ENCODE peak calls at places on chromosomes 12 and 14, in eight cellular contexts. X is HEK293T; Q is HFFc6; V is NCI-H1105 treated with DMSO at 0.1 percent for 48 hours; O is activated CD4-positive, alpha-beta memory T cell treated with anti-CD3 and anti-CD28 coated beads for 36 hours; Y is caudate nucleus; J is NCI-H187; U is amniotic stem cell. E is an unnamed sample.
A peak's percentile ranks its signal among the peaks of the same experiment; 100 is the strongest.

GRCh38 chr14:104171948-104172347 is 33.6 kb downstream of the KIF26A start:
- DNase-seq in V (no peak), J (no peak), Y (no peak), O (no peak), X (no peak), Q (no peak), U (no peak), E (no peak)

GRCh38 chr14:70084226-70084625 is 104.5 kb downstream of the SLC8A3 start:
- DNase-seq in Q (no peak), V (no peak), Y (no peak), X (no peak), J (no peak), U (no peak), O (no peak), E (no peak)

GRCh38 chr12:70660620-70661219 is 23.5 kb upstream of the PTPRB start:
- DNase-seq in O (no peak), V (no peak), X (no peak), U (no peak), Y (no peak), Q (peak; percentile 94), J (no peak), E (peak; percentile 99)

GRCh38 chr14:77242752-77243151 is 28.3 kb downstream of the NGB start:
- DNase-seq in U (no peak), V (no peak), O (no peak), Y (no peak), J (no peak), Q (no peak), X (no peak), E (no peak)

GRCh38 chr12:53989227-53990113 is 4.5 kb downstream of the HOXC10 start:
- DNase-seq in U (peak; percentile 13), Y (no peak), O (peak; percentile 53), Q (no peak), V (no peak), J (peak; percentile 82), X (no peak), E (no peak)

GRCh38 chr12:132505105-132505851 is 15.3 kb downstream of the FBRSL1 start:
- DNase-seq in Q (no peak), U (no peak), X (no peak), J (no peak), Y (no peak), O (no peak), V (no peak), E (no peak)

GRCh38 chr12:80627773-80628172 is 79.7 kb upstream of the MYF6 start:
- DNase-seq in U (no peak), X (no peak), V (no peak), J (no peak), O (no peak), Q (peak; percentile 54), Y (no peak), E (peak; percentile 85)

GRCh38 chr14:69643430-69644200 is 32.2 kb downstream of the SUSD6 start:
- DNase-seq in U (no peak), X (no peak), O (peak; percentile 89), V (peak; percentile 98), Y (peak; percentile 17), J (peak; percentile 18), Q (peak; percentile 25), E (peak; percentile 80)

GRCh38 chr12:121828306-121828705 is 24.5 kb downstream of the SETD1B start:
- DNase-seq in Q (no peak), U (no peak), O (no peak), J (no peak), X (no peak), V (no peak), Y (no peak), E (no peak)

GRCh38 chr12:52027085-52027843 is 20.5 kb downstream of the TAMALIN start:
- DNase-seq in Q (no peak), X (no peak), J (no peak), U (no peak), V (no peak), O (no peak), Y (no peak), E (no peak)

GRCh38 chr12:79055926-79056674 is 191.5 kb downstream of the SYT1 start:
- DNase-seq in J (no peak), U (no peak), O (no peak), Y (no peak), V (peak; percentile 38), Q (peak; percentile 66), X (no peak), E (peak; percentile 96)

GRCh38 chr12:95633671-95634465 is 82.6 kb upstream of the USP44 start:
- DNase-seq in O (no peak), V (no peak), Q (no peak), X (no peak), J (no peak), U (no peak), Y (no peak), E (peak; percentile 37)

GRCh38 chr12:27552886-27553560 is 29.0 kb downstream of the PPFIBP1 start:
- DNase-seq in Y (peak; percentile 45), J (no peak), X (no peak), U (no peak), V (no peak), O (no peak), Q (no peak), E (peak; percentile 48)

GRCh38 chr12:6963016-6963731 is 7.3 kb downstream of the PHB2 start:
- DNase-seq in X (no peak), Q (no peak), Y (no peak), U (no peak), V (peak; percentile 90), J (peak; percentile 80), O (no peak), E (no peak)

GRCh38 chr12:73678335-73678734 is 859.3 kb upstream of the ATXN7L3B start:
- DNase-seq in Q (no peak), O (no peak), U (no peak), V (no peak), Y (no peak), X (no peak), J (no peak), E (no peak)

GRCh38 chr14:67582061-67582460 is 18.0 kb downstream of the PIGH start:
- DNase-seq in X (no peak), O (no peak), U (no peak), V (no peak), Y (no peak), Q (no peak), J (no peak), E (no peak)

GRCh38 chr12:94151577-94151976 is 3.2 kb downstream of the PLXNC1 start:
- DNase-seq in X (no peak), V (no peak), J (no peak), Q (no peak), Y (no peak), O (no peak), U (no peak), E (no peak)

GRCh38 chr14:30298266-30298795 is 260.6 kb upstream of the G2E3 start:
- DNase-seq in J (no peak), Y (no peak), V (no peak), O (no peak), Q (no peak), U (no peak), X (no peak), E (no peak)

GRCh38 chr12:89328483-89329030 is 23.7 kb downstream of the DUSP6 start:
- DNase-seq in V (no peak), O (no peak), Y (peak; percentile 28), U (no peak), X (no peak), J (no peak), Q (no peak), E (no peak)

GRCh38 chr12:12560587-12561304 is 1.9 kb downstream of the DUSP16 start:
- DNase-seq in O (peak; percentile 68), J (peak; percentile 48), Q (peak; percentile 53), X (no peak), Y (no peak), V (peak; percentile 63), U (peak; percentile 34), E (peak; percentile 81)

GRCh38 chr14:55762595-55763232 is 182.7 kb downstream of the KTN1 start:
- DNase-seq in U (no peak), V (no peak), X (no peak), Q (no peak), J (no peak), Y (no peak), O (peak; percentile 25), E (no peak)

GRCh38 chr14:73789996-73790581 is 61.5 kb upstream of the PTGR2 start:
- DNase-seq in V (no peak), U (peak; percentile 74), X (no peak), J (no peak), O (no peak), Q (peak; percentile 96), Y (peak; percentile 37), E (peak; percentile 99)

GRCh38 chr14:96167224-96168148 is 37.2 kb upstream of the BDKRB2 start:
- DNase-seq in O (no peak), Y (no peak), U (peak; percentile 21), X (no peak), Q (peak; percentile 90), V (no peak), J (no peak), E (peak; percentile 71)

GRCh38 chr14:36690301-36691020 is 28.8 kb downstream of the PAX9 start:
- DNase-seq in Y (no peak), U (no peak), O (no peak), J (no peak), V (no peak), Q (peak; percentile 21), X (no peak), E (no peak)

GRCh38 chr12:98431089-98431488 is 84.3 kb upstream of the TMPO start:
- DNase-seq in Q (no peak), U (no peak), X (no peak), V (no peak), Y (no peak), O (no peak), J (no peak), E (no peak)

GRCh38 chr12:26704214-26704613 is 128.8 kb downstream of the ITPR2 start:
- DNase-seq in J (no peak), U (no peak), V (no peak), O (no peak), Y (no peak), X (no peak), Q (no peak), E (no peak)

GRCh38 chr14:46051801-46052200 is 599.8 kb downstream of the RPL10L start:
- DNase-seq in J (no peak), X (no peak), U (no peak), Q (no peak), O (no peak), V (no peak), Y (no peak), E (peak; percentile 10)

GRCh38 chr14:63543826-63544320 is 696 bp upstream of the PPP2R5E start:
- DNase-seq in U (no peak), V (no peak), X (no peak), O (no peak), Y (no peak), Q (no peak), J (no peak), E (no peak)

GRCh38 chr12:113700943-113701342 is 229.3 kb upstream of the LHX5 start:
- DNase-seq in V (no peak), U (no peak), J (no peak), O (no peak), Y (no peak), Q (peak; percentile 81), X (no peak), E (peak; percentile 23)

GRCh38 chr14:64730061-64730440 is 25.8 kb downstream of the PLEKHG3 start:
- DNase-seq in O (no peak), Q (no peak), Y (no peak), X (no peak), V (no peak), J (no peak), U (no peak), E (no peak)

GRCh38 chr14:63383776-63384367 is 65.1 kb upstream of the GPHB5 start:
- DNase-seq in J (no peak), Y (no peak), U (no peak), V (no peak), X (no peak), O (no peak), Q (no peak), E (no peak)

GRCh38 chr14:25009891-25010290 is 40.1 kb downstream of the STXBP6 start:
- DNase-seq in Q (peak; percentile 56), V (no peak), Y (no peak), U (no peak), O (no peak), J (no peak), X (no peak), E (peak; percentile 80)

GRCh38 chr12:104464899-104465298 is 8.2 kb downstream of the CHST11 start:
- DNase-seq in O (no peak), J (no peak), V (no peak), Q (no peak), U (no peak), Y (no peak), X (no peak), E (no peak)

GRCh38 chr14:89899917-89900680 is 54.4 kb downstream of the EFCAB11 start:
- DNase-seq in U (no peak), V (peak; percentile 37), O (no peak), Y (no peak), X (peak; percentile 14), Q (no peak), J (no peak), E (no peak)

E was measured in astrocyte.